ENCODE peak calls at places on chromosomes 5 and 9, in five cellular contexts. B, G, X, K and A are unnamed samples.

GRCh38 chr5:41363343-41363986 is 146.9 kb downstream of the PLCXD3 start:
- DNase-seq in B (no peak), G (no peak), X (no peak), K (no peak), A (no peak)

GRCh38 chr9:78821126-78821822 is 524.3 kb downstream of the PSAT1 start:
- DNase-seq in B (no peak), G (no peak), X (peak), K (no peak), A (peak)

GRCh38 chr5:79120221-79120620 is 8.6 kb downstream of the BHMT start:
- DNase-seq in B (no peak), G (no peak), X (no peak), K (no peak), A (no peak)

GRCh38 chr9:103242025-103242424 is 246.9 kb downstream of the CYLC2 start:
- DNase-seq in B (no peak), G (no peak), X (no peak), K (no peak), A (no peak)

GRCh38 chr5:96288845-96289185 is 144.2 kb downstream of the PCSK1 start:
- DNase-seq in B (no peak), G (no peak), X (peak), K (no peak), A (peak)

GRCh38 chr9:107226431-107226830 is 56.6 kb upstream of the RAD23B start:
- DNase-seq in B (no peak), G (no peak), X (no peak), K (no peak), A (no peak)

GRCh38 chr9:109145062-109145461 is 22.0 kb downstream of the FRRS1L start:
- DNase-seq in B (no peak), G (no peak), X (no peak), K (no peak), A (no peak)

GRCh38 chr5:80242849-80243248 is 13.0 kb downstream of the SERINC5 start:
- DNase-seq in B (no peak), G (no peak), X (no peak), K (no peak), A (no peak)

GRCh38 chr5:111512406-111513174 is at the start of gene STARD4:
- DNase-seq in B (peak), G (peak), X (peak), K (peak), A (peak)

GRCh38 chr5:127492854-127493738 is 24.3 kb upstream of the PRRC1 start:
- DNase-seq in B (no peak), G (no peak), X (peak), K (no peak), A (peak)

GRCh38 chr9:135146766-135147472 is 59.5 kb downstream of the OLFM1 start:
- DNase-seq in B (no peak), G (no peak), X (no peak), K (peak), A (no peak)